ENCODE peak calls at places on chromosomes 3 and 15, in six cellular contexts. One of them, this sample, is unnamed.

GRCh38 chr15:25717116-25717755 is 145.9 kb downstream of the ATP10A start:
- DNase-seq in IMR-90: peak; percentile 53
- DNase-seq in HL-60: no peak
- DNase-seq in SK-N-SH: no peak
- DNase-seq in cardiac fibroblast: peak; percentile 40
- DNase-seq in AG04450: no peak
- DNase-seq in this sample: peak; percentile 15

GRCh38 chr3:48422691-48423090 is 7.2 kb downstream of the PLXNB1 start:
- DNase-seq in IMR-90: no peak
- DNase-seq in HL-60: no peak
- DNase-seq in SK-N-SH: no peak
- DNase-seq in cardiac fibroblast: no peak
- DNase-seq in AG04450: no peak
- DNase-seq in this sample: no peak

GRCh38 chr3:105533955-105534354 is 167.2 kb downstream of the ALCAM start:
- DNase-seq in IMR-90: peak; percentile 16
- DNase-seq in HL-60: no peak
- DNase-seq in SK-N-SH: no peak
- DNase-seq in cardiac fibroblast: no peak
- DNase-seq in AG04450: no peak
- DNase-seq in this sample: no peak

GRCh38 chr3:71503525-71504249 is 79.8 kb downstream of the FOXP1 start:
- DNase-seq in IMR-90: peak; percentile 83
- DNase-seq in HL-60: no peak
- DNase-seq in SK-N-SH: no peak
- DNase-seq in cardiac fibroblast: peak; percentile 73
- DNase-seq in AG04450: no peak
- DNase-seq in this sample: peak; percentile 76

GRCh38 chr15:84783493-84784251 is 33.5 kb upstream of the ALPK3 start:
- DNase-seq in IMR-90: no peak
- DNase-seq in HL-60: no peak
- DNase-seq in SK-N-SH: no peak
- DNase-seq in cardiac fibroblast: no peak
- DNase-seq in AG04450: no peak
- DNase-seq in this sample: no peak

GRCh38 chr3:35383719-35384555 is 255.4 kb upstream of the ARPP21 start:
- DNase-seq in IMR-90: no peak
- DNase-seq in HL-60: no peak
- DNase-seq in SK-N-SH: peak; percentile 4
- DNase-seq in cardiac fibroblast: peak; percentile 76
- DNase-seq in AG04450: no peak
- DNase-seq in this sample: peak; percentile 39

GRCh38 chr15:101124731-101125558 is 126.9 kb downstream of the CHSY1 start:
- DNase-seq in IMR-90: peak; percentile 99
- DNase-seq in HL-60: no peak
- DNase-seq in SK-N-SH: no peak
- DNase-seq in cardiac fibroblast: peak; percentile 96
- DNase-seq in AG04450: peak; percentile 82
- DNase-seq in this sample: peak; percentile 73

GRCh38 chr3:118480101-118480860 is 554.4 kb downstream of the IGSF11 start:
- DNase-seq in IMR-90: no peak
- DNase-seq in HL-60: no peak
- DNase-seq in SK-N-SH: no peak
- DNase-seq in cardiac fibroblast: no peak
- DNase-seq in AG04450: no peak
- DNase-seq in this sample: no peak

GRCh38 chr3:198079771-198080520 is 119.9 kb downstream of the LMLN start:
- DNase-seq in IMR-90: peak; percentile 5
- DNase-seq in HL-60: no peak
- DNase-seq in SK-N-SH: no peak
- DNase-seq in cardiac fibroblast: peak; percentile 5
- DNase-seq in AG04450: no peak
- DNase-seq in this sample: peak; percentile 5

GRCh38 chr3:133828576-133829309 is 23.1 kb downstream of the SRPRB start:
- DNase-seq in IMR-90: no peak
- DNase-seq in HL-60: no peak
- DNase-seq in SK-N-SH: no peak
- DNase-seq in cardiac fibroblast: no peak
- DNase-seq in AG04450: no peak
- DNase-seq in this sample: no peak

GRCh38 chr15:95368211-95368610 is 962.3 kb upstream of the NR2F2 start:
- DNase-seq in IMR-90: no peak
- DNase-seq in HL-60: no peak
- DNase-seq in SK-N-SH: no peak
- DNase-seq in cardiac fibroblast: peak; percentile 26
- DNase-seq in AG04450: no peak
- DNase-seq in this sample: no peak

GRCh38 chr3:138987181-138987580 is 18.9 kb downstream of the PRR23A start:
- DNase-seq in IMR-90: no peak
- DNase-seq in HL-60: no peak
- DNase-seq in SK-N-SH: no peak
- DNase-seq in cardiac fibroblast: no peak
- DNase-seq in AG04450: no peak
- DNase-seq in this sample: no peak

GRCh38 chr3:65562444-65562843 is 476.3 kb downstream of the MAGI1 start:
- DNase-seq in IMR-90: no peak
- DNase-seq in HL-60: no peak
- DNase-seq in SK-N-SH: no peak
- DNase-seq in cardiac fibroblast: no peak
- DNase-seq in AG04450: no peak
- DNase-seq in this sample: no peak

GRCh38 chr15:62071711-62072308 is 5.0 kb downstream of the C2CD4A start:
- DNase-seq in IMR-90: peak; percentile 57
- DNase-seq in HL-60: no peak
- DNase-seq in SK-N-SH: peak; percentile 52
- DNase-seq in cardiac fibroblast: peak; percentile 74
- DNase-seq in AG04450: no peak
- DNase-seq in this sample: peak; percentile 81

GRCh38 chr15:76991741-76992645 is 2.9 kb upstream of the PSTPIP1 start:
- DNase-seq in IMR-90: no peak
- DNase-seq in HL-60: peak; percentile 76
- DNase-seq in SK-N-SH: peak; percentile 3
- DNase-seq in cardiac fibroblast: no peak
- DNase-seq in AG04450: no peak
- DNase-seq in this sample: no peak

GRCh38 chr3:193996641-193997089 is 139.3 kb upstream of the HES1 start:
- DNase-seq in IMR-90: no peak
- DNase-seq in HL-60: no peak
- DNase-seq in SK-N-SH: no peak
- DNase-seq in cardiac fibroblast: no peak
- DNase-seq in AG04450: no peak
- DNase-seq in this sample: no peak

GRCh38 chr3:52534281-52535183 is 875 bp upstream of the NT5DC2 start:
- DNase-seq in IMR-90: peak; percentile 28
- DNase-seq in HL-60: no peak
- DNase-seq in SK-N-SH: peak; percentile 20
- DNase-seq in cardiac fibroblast: peak; percentile 53
- DNase-seq in AG04450: no peak
- DNase-seq in this sample: peak; percentile 34

GRCh38 chr3:45972534-45973402 is 22.9 kb downstream of the FYCO1 start:
- DNase-seq in IMR-90: peak; percentile 97
- DNase-seq in HL-60: peak; percentile 89
- DNase-seq in SK-N-SH: no peak
- DNase-seq in cardiac fibroblast: peak; percentile 86
- DNase-seq in AG04450: peak; percentile 85
- DNase-seq in this sample: peak; percentile 92

GRCh38 chr3:71348831-71349230 is 234.7 kb downstream of the FOXP1 start:
- DNase-seq in IMR-90: no peak
- DNase-seq in HL-60: no peak
- DNase-seq in SK-N-SH: no peak
- DNase-seq in cardiac fibroblast: no peak
- DNase-seq in AG04450: no peak
- DNase-seq in this sample: no peak

GRCh38 chr3:161217496-161217895 is 3.6 kb upstream of the NMD3 start:
- DNase-seq in IMR-90: no peak
- DNase-seq in HL-60: no peak
- DNase-seq in SK-N-SH: no peak
- DNase-seq in cardiac fibroblast: no peak
- DNase-seq in AG04450: no peak
- DNase-seq in this sample: peak; percentile 8

GRCh38 chr3:63972987-63973386 is 50.3 kb downstream of the PSMD6 start:
- DNase-seq in IMR-90: no peak
- DNase-seq in HL-60: no peak
- DNase-seq in SK-N-SH: no peak
- DNase-seq in cardiac fibroblast: no peak
- DNase-seq in AG04450: no peak
- DNase-seq in this sample: no peak

GRCh38 chr15:76866716-76867321 is 38.3 kb downstream of the SCAPER start:
- DNase-seq in IMR-90: peak; percentile 58
- DNase-seq in HL-60: no peak
- DNase-seq in SK-N-SH: peak; percentile 29
- DNase-seq in cardiac fibroblast: peak; percentile 58
- DNase-seq in AG04450: peak; percentile 21
- DNase-seq in this sample: peak; percentile 75

GRCh38 chr3:31219131-31219843 is 313.4 kb upstream of the STT3B start:
- DNase-seq in IMR-90: peak; percentile 15
- DNase-seq in HL-60: no peak
- DNase-seq in SK-N-SH: no peak
- DNase-seq in cardiac fibroblast: peak; percentile 64
- DNase-seq in AG04450: no peak
- DNase-seq in this sample: no peak

DNA sequence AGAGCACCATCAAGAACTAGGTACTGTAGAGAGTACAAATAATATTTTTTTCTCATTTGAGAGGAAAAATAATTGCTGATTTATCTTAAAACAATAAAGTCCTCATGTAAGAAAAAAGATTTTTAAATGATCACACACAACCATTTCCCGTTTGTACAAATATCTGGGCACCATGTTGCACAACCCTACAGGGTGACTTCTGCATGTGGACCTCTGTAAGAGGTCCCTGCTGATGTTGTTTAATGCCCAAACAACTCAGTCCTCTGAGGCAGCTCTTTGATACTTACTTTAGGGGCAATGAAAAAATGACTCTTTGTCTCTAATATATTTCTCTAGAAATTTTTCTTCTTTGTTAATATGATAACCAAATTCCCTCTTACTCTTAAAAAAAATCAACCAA is 168.1 kb upstream of the SATB1 start:
- DNase-seq in IMR-90: no peak
- DNase-seq in HL-60: peak; percentile 3
- DNase-seq in SK-N-SH: no peak
- DNase-seq in cardiac fibroblast: no peak
- DNase-seq in AG04450: no peak
- DNase-seq in this sample: no peak
- H3K4me3 ChIP-seq in IMR-90: no peak overlapping the region
- H3K4me3 ChIP-seq in HL-60: no peak overlapping the region
- H3K4me3 ChIP-seq in SK-N-SH: no peak overlapping the region
- H3K4me3 ChIP-seq in cardiac fibroblast: no peak overlapping the region
- H3K4me3 ChIP-seq in AG04450: no peak overlapping the region
- H3K4me3 ChIP-seq in this sample: no peak overlapping the region

DNA sequence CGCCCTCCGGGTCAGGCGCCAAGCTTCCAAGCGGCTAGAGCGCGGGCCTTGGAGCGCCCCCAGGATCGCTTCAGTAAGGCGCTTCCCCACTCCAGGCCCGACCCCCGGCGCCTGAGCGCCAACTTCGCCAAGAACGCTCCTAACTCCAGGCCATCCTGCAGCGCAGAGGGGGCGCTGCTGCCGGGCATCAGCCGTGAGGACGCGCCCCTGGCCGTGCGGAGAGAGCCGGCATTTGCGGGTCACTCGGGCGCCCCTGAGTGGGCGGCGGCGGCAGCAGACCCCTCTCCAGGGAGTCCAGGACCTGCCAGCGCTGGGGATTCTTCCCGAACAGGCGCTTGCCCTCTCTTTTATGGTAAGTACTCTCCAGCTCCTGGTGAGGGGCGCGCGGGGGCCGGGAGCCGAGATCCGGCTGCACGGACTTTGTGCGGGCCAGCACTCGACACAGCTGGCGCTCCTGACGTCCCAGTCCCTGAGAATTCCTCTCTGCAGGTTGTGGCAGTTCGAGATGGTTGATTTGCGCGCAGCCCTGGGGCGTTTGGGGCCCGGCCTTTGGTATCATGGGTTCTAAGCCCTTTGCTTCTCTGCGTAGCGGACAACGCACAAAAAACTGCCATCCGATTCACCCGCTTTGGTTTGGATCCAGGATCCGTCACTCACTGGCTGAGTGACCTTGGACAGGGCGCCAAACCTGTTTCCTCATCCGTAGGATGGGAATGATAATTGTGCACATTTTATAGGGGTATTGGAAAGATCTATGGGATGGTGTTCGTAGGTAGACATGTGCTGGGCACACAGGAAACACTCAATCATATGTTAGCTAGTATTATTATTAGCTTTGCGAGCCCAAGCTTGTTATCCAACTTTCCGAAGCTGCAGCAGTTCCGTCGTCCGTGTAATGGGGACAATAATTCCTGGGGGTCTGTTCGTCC is 758 bp downstream of the SPSB4 start:
- DNase-seq in IMR-90: peak; percentile 2
- DNase-seq in HL-60: no peak
- DNase-seq in SK-N-SH: peak; percentile 88
- DNase-seq in cardiac fibroblast: peak; percentile 9
- DNase-seq in AG04450: no peak
- DNase-seq in this sample: no peak
- H3K4me3 ChIP-seq in IMR-90: peak overlapping the region; percentile 11
- H3K4me3 ChIP-seq in HL-60: no peak overlapping the region
- H3K4me3 ChIP-seq in SK-N-SH: peak overlapping the region; percentile 49
- H3K4me3 ChIP-seq in cardiac fibroblast: no peak overlapping the region
- H3K4me3 ChIP-seq in AG04450: peak overlapping the region; percentile 35
- H3K4me3 ChIP-seq in this sample: no peak overlapping the region

DNA sequence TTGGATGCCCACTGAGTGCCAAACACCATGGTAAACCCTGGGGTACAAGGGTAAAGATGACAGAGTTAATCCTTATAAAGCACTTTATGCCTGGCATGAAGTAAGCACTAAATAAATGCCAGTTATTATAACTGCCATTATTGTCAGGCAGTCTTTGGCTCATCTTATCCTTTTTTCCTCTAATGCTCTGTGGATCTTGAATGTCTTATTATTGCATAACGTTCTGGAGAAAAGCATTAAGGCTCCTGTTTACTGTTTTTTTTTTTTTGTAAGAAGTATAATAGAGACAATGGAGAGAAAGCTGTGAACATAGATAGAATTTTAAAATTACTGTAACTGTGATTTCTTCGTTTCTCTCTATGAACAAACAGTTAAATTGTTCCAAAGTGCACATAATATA is 520.9 kb downstream of the ROBO1 start:
- DNase-seq in IMR-90: no peak
- DNase-seq in HL-60: no peak
- DNase-seq in SK-N-SH: no peak
- DNase-seq in cardiac fibroblast: no peak
- DNase-seq in AG04450: no peak
- DNase-seq in this sample: no peak
- H3K4me3 ChIP-seq in IMR-90: no peak overlapping the region
- H3K4me3 ChIP-seq in HL-60: no peak overlapping the region
- H3K4me3 ChIP-seq in SK-N-SH: no peak overlapping the region
- H3K4me3 ChIP-seq in cardiac fibroblast: no peak overlapping the region
- H3K4me3 ChIP-seq in AG04450: no peak overlapping the region
- H3K4me3 ChIP-seq in this sample: no peak overlapping the region

DNA sequence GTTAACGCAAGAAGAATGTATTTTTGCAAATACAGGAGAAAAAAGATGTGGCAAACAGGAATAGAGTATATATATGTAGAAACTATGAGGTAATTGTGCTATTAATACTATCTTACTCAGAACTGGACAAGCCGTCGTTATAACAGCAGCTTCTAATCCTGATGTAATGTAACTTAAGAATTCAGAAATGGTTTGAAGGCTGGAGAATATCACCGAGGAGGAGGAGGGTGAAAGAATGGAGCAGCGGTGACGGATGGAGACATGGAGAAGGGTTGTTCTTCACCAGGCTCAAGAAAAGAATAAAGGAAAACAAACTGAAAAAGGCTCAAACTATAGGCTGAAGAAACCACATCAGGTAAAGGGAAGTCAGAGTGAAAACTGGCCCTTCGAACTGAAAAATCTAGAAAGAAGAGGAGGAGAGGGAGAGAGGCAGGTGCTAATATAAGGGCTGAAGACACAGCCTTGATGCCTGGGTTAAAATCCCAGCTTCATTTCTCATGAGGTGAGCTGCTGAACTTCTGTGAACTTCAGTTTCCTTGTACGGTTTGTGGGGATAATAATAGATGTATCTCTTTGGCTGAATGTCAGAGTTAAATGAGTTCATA is 44.0 kb downstream of the GOLIM4 start:
- DNase-seq in IMR-90: peak; percentile 89
- DNase-seq in HL-60: no peak
- DNase-seq in SK-N-SH: no peak
- DNase-seq in cardiac fibroblast: peak; percentile 54
- DNase-seq in AG04450: no peak
- DNase-seq in this sample: peak; percentile 53
- H3K4me3 ChIP-seq in IMR-90: peak overlapping the region; percentile 3
- H3K4me3 ChIP-seq in HL-60: no peak overlapping the region
- H3K4me3 ChIP-seq in SK-N-SH: no peak overlapping the region
- H3K4me3 ChIP-seq in cardiac fibroblast: no peak overlapping the region
- H3K4me3 ChIP-seq in AG04450: peak overlapping the region; percentile 4
- H3K4me3 ChIP-seq in this sample: peak overlapping the region; percentile 10

This sample was measured in adipocyte.